ENCODE peak calls at places on chromosome 16, in nine cellular contexts. D is K562, O is fibroblast of lung, S is IMR-90, K is HCT116, C is NT2/D1, J is HepG2, X is adipocyte, Y is mammary epithelial cell. U is an unnamed sample. For H3K36me3, the result is how much of the 10 kb centered on the place peaks cover.

GRCh38 chr16:19328364-19328763 is 42.8 kb downstream of the CLEC19A start:
- DNase-seq in D (no peak), O (no peak), S (no peak), K (no peak), C (no peak), J (no peak), X (no peak), Y (no peak), U (no peak)

GRCh38 chr16:86016201-86016965 is 117.4 kb downstream of the IRF8 start:
- DNase-seq in D (peak), O (peak), S (peak), K (peak), C (peak), J (peak), X (peak), Y (peak), U (no peak)

GRCh38 chr16:35631261-35631945 is 2172.0 kb downstream of the TP53TG3F start:
- DNase-seq in D (no peak), O (no peak), S (no peak), K (no peak), C (no peak), J (no peak), X (no peak), Y (no peak), U (no peak)

GRCh38 chr16:25107466-25107792 is 4.1 kb upstream of the LCMT1 start:
- DNase-seq in D (no peak), O (no peak), S (no peak), K (no peak), C (no peak), J (no peak), X (no peak), Y (no peak), U (no peak)

GRCh38 chr16:1688807-1689560 is 10.9 kb downstream of the JPT2 start:
- DNase-seq in D (no peak), O (peak), S (no peak), K (peak), C (no peak), J (peak), X (no peak), Y (peak), U (no peak)

GRCh38 chr16:74998481-74999207 is at the start of gene ZNRF1:
- DNase-seq in D (peak), O (peak), S (peak), K (peak), C (peak), J (peak), X (peak), Y (peak), U (no peak)

GRCh38 chr16:6096931-6097665 is 999.5 kb upstream of the EEF2KMT start:
- DNase-seq in D (no peak), O (peak), S (no peak), K (no peak), C (no peak), J (no peak), X (no peak), Y (no peak), U (no peak)

GRCh38 chr16:58249780-58250478 is 44.9 kb downstream of the PRSS54 start:
- DNase-seq in D (peak), O (peak), S (peak), K (peak), C (peak), J (peak), X (peak), Y (peak), U (no peak)

GRCh38 chr16:3986235-3986544 is 105.7 kb upstream of the CREBBP start:
- DNase-seq in D (no peak), O (no peak), S (no peak), K (no peak), C (no peak), J (no peak), X (no peak), Y (no peak), U (no peak)

GRCh38 chr16:16075463-16076399 is 126.3 kb downstream of the ABCC1 start:
- DNase-seq in D (no peak), O (peak), S (peak), K (no peak), C (no peak), J (no peak), X (peak), Y (no peak), U (no peak)

GRCh38 chr16:84585886-84586285 is 32.0 kb downstream of the COTL1 start:
- DNase-seq in D (peak), O (no peak), S (no peak), K (peak), C (no peak), J (no peak), X (no peak), Y (no peak), U (no peak)

GRCh38 chr16:81447383-81448101 is 2.9 kb downstream of the CMIP start:
- DNase-seq in D (no peak), O (no peak), S (no peak), K (no peak), C (no peak), J (peak), X (no peak), Y (peak), U (no peak)

GRCh38 chr16:82636485-82636884 is 9.7 kb downstream of the CDH13 start:
- DNase-seq in D (no peak), O (no peak), S (no peak), K (no peak), C (no peak), J (no peak), X (no peak), Y (no peak), U (no peak)

GRCh38 chr16:8887438-8887765 is 5.3 kb downstream of the LITAFD start:
- DNase-seq in D (no peak), O (no peak), S (no peak), K (no peak), C (no peak), J (no peak), X (no peak), Y (no peak), U (no peak)

GRCh38 chr16:50604610-50605009 is 56.4 kb downstream of the NKD1 start:
- DNase-seq in D (no peak), O (no peak), S (no peak), K (no peak), C (no peak), J (no peak), X (no peak), Y (no peak), U (no peak)

GRCh38 chr16:87951550-87952538 is 610 bp downstream of the BANP start:
- DNase-seq in D (peak), O (peak), S (no peak), K (no peak), C (no peak), J (peak), X (no peak), Y (no peak), U (no peak)

GRCh38 chr16:86783626-86784266 is 205.4 kb downstream of the FOXL1 start:
- DNase-seq in D (no peak), O (peak), S (no peak), K (no peak), C (no peak), J (no peak), X (peak), Y (peak), U (no peak)

GRCh38 chr16:25838724-25839186 is 147.0 kb downstream of the HS3ST4 start:
- DNase-seq in D (peak), O (peak), S (peak), K (peak), C (peak), J (peak), X (peak), Y (peak), U (peak)

GRCh38 chr16:55701442-55702319 is 45.9 kb downstream of the SLC6A2 start:
- DNase-seq in D (peak), O (peak), S (peak), K (peak), C (peak), J (peak), X (peak), Y (peak), U (no peak)

GRCh38 chr16:12584488-12585233 is 219.0 kb downstream of the CPPED1 start:
- DNase-seq in D (peak), O (no peak), S (no peak), K (no peak), C (no peak), J (peak), X (no peak), Y (peak), U (no peak)

GRCh38 chr16:84138824-84139627 is 6.0 kb downstream of the HSDL1 start:
- DNase-seq in D (peak), O (peak), S (peak), K (peak), C (no peak), J (peak), X (peak), Y (no peak), U (no peak)

GRCh38 chr16:59047114-59047513 is 313.0 kb upstream of the GOT2 start:
- DNase-seq in D (no peak), O (no peak), S (no peak), K (no peak), C (no peak), J (no peak), X (no peak), Y (no peak), U (no peak)

GRCh38 chr16:67163164-67163902 is 1.2 kb upstream of the HSF4 start:
- DNase-seq in D (no peak), O (peak), S (peak), K (no peak), C (no peak), J (no peak), X (peak), Y (no peak), U (no peak)

GRCh38 chr16:73095885-73096341 is 48.0 kb upstream of the ZFHX3 start:
- DNase-seq in D (no peak), O (no peak), S (no peak), K (no peak), C (no peak), J (no peak), X (no peak), Y (no peak), U (no peak)

GRCh38 chr16:80656161-80656560 is 115.4 kb downstream of the DYNLRB2 start:
- DNase-seq in D (no peak), O (no peak), S (no peak), K (no peak), C (no peak), J (no peak), X (no peak), Y (no peak), U (no peak)

GRCh38 chr16:88726981-88727380 is 20.7 kb downstream of the CTU2 start:
- DNase-seq in D (no peak), O (no peak), S (no peak), K (no peak), C (no peak), J (no peak), X (no peak), Y (no peak), U (no peak)

GRCh38 chr16:73152731-73153130 is 104.8 kb upstream of the ZFHX3 start:
- DNase-seq in D (no peak), O (peak), S (no peak), K (no peak), C (peak), J (peak), X (no peak), Y (no peak), U (no peak)

DNA sequence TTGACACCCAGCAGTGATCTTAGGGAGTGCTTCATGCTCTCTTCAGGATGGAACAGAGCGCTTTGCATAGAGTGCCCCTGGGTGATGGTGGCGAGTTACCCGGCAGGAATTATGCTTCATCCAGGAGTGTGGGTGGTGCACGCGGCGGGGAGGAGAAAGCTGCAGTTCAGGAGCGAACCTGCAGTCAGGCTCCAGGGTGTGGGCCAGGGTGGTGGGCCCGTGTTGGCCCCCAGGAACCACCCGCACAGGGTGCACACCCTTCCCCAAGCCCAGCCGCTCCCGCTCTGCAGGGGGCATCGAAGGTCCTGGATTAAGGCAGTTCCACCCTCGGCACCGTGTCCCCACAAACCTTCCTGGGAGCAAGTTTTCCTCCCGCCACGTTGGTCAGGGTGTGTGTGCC is 3.9 kb downstream of the RAB40C start:
- DNase-seq in D (no peak), O (no peak), S (no peak), K (no peak), C (no peak), J (no peak), X (no peak), Y (no peak), U (no peak)
- H3K9ac ChIP-seq in D (peak), O (no peak), S (no peak), K (peak), C (no peak), J (no peak), X (no peak), Y (no peak), U (no peak)

GRCh38 chr16:69745959-69746358 is 8.8 kb downstream of the NOB1 start:
- DNase-seq in D (no peak), O (no peak), S (no peak), K (no peak), C (no peak), J (no peak), X (no peak), Y (no peak), U (no peak)
- H3K36me3 ChIP-seq in D (half or more), O (under half), S (half or more), K (half or more), C (half or more), J (under half), X (half or more), Y (half or more), U (half or more)

GRCh38 chr16:31183432-31184428 is 3.8 kb downstream of the FUS start:
- DNase-seq in D (no peak), O (no peak), S (no peak), K (no peak), C (no peak), J (no peak), X (no peak), Y (no peak), U (no peak)
- H3K4me3 ChIP-seq in D (peak), O (peak), S (no peak), K (no peak), C (peak), J (peak), X (peak), Y (no peak), U (peak)

GRCh38 chr16:2756288-2757015 is 4.0 kb downstream of the SRRM2 start:
- DNase-seq in D (no peak), O (no peak), S (no peak), K (no peak), C (no peak), J (no peak), X (no peak), Y (no peak), U (no peak)

GRCh38 chr16:2752850-2753522 is 548 bp downstream of the SRRM2 start:
- DNase-seq in D (peak), O (peak), S (peak), K (peak), C (peak), J (peak), X (peak), Y (peak), U (no peak)

GRCh38 chr16:2753523-2754020 is 1.1 kb downstream of the SRRM2 start:
- DNase-seq in D (peak), O (peak), S (no peak), K (no peak), C (no peak), J (no peak), X (peak), Y (no peak), U (no peak)

GRCh38 chr16:2757344-2757743 is 4.9 kb downstream of the SRRM2 start:
- DNase-seq in D (no peak), O (no peak), S (no peak), K (no peak), C (no peak), J (no peak), X (no peak), Y (no peak), U (no peak)

DNA sequence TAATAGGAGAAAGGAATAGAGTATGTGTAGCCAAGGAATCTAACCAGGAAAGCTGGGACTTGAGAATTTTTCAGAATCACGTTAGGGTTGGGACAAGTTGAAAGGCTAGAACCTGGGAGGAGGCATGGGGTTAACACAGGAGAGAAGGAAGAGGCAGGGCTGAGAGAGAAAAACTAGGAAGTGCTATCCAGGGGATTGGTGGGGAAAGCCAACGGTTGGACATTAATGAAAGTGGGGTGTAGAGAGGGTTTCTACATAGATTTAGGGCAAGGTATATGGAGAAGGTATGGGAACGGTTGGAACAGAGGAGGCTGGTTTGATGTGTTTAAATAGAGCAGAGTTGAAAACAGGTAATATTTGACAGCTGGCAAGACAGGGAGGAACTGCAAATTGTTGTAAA is 2.7 kb downstream of the SRRM2 start:
- DNase-seq in D (no peak), O (no peak), S (no peak), K (no peak), C (no peak), J (no peak), X (no peak), Y (no peak), U (no peak)
- H3K9ac ChIP-seq in D (peak), O (no peak), S (no peak), K (peak), C (peak), J (peak), X (peak), Y (no peak), U (peak)